ENCODE peak calls at places on chromosomes 5 and 9, in seven cellular contexts. A, V, H, B, R, L and Q are unnamed samples.

GRCh38 chr9:22119537-22120167 is 110.5 kb upstream of the CDKN2B start:
- DNase-seq in H (no peak), L (no peak), V (no peak), R (no peak), B (peak), A (peak), Q (no peak)

GRCh38 chr9:85162822-85163221 is 493.3 kb downstream of the NTRK2 start:
- DNase-seq in V (no peak), B (no peak), R (no peak), L (no peak), A (no peak), H (no peak), Q (no peak)

GRCh38 chr5:87539839-87540238 is 127.1 kb upstream of the CCNH start:
- DNase-seq in L (no peak), B (no peak), R (no peak), V (no peak), A (peak), H (no peak), Q (no peak)

GRCh38 chr9:92712767-92713166 is 42.8 kb upstream of the IPPK start:
- DNase-seq in A (no peak), L (no peak), V (no peak), B (no peak), R (no peak), H (no peak), Q (no peak)

GRCh38 chr5:116739648-116740047 is 165.0 kb upstream of the SEMA6A start:
- DNase-seq in H (no peak), V (no peak), B (no peak), A (no peak), R (no peak), L (peak), Q (no peak)

GRCh38 chr5:135468086-135468485 is 15.9 kb upstream of the TIFAB start:
- DNase-seq in A (no peak), B (no peak), H (no peak), V (no peak), L (no peak), R (no peak), Q (no peak)

GRCh38 chr9:108972626-108973209 is 38.5 kb downstream of the ABITRAM start:
- DNase-seq in H (no peak), R (no peak), B (no peak), L (no peak), V (peak), A (no peak), Q (no peak)

GRCh38 chr9:113298924-113299770 is 4.0 kb downstream of the RNF183 start:
- DNase-seq in B (no peak), V (no peak), A (no peak), R (no peak), L (no peak), H (no peak), Q (no peak)

GRCh38 chr5:167726641-167727040 is 564.8 kb upstream of the WWC1 start:
- DNase-seq in B (no peak), R (no peak), V (no peak), L (no peak), A (no peak), H (no peak), Q (no peak)

GRCh38 chr5:91311697-91312501 is 71.2 kb downstream of the ARRDC3 start:
- DNase-seq in H (peak), B (peak), L (no peak), A (peak), R (peak), V (peak), Q (peak)

GRCh38 chr5:177364159-177364962 is 6.6 kb downstream of the RGS14 start:
- DNase-seq in B (no peak), L (no peak), A (no peak), H (no peak), R (no peak), V (no peak), Q (no peak)

GRCh38 chr9:106035810-106036209 is 341.5 kb downstream of the TMEM38B start:
- DNase-seq in B (no peak), H (no peak), L (no peak), R (no peak), V (no peak), A (no peak), Q (no peak)